ENCODE peak calls at places on chromosomes 13 and 19, in four cellular contexts. W, M, Y and J are unnamed samples.

GRCh38 chr13:112572408-112572807 is 15.5 kb downstream of the TUBGCP3 start:
- DNase-seq in W (no peak), M (no peak), Y (no peak), J (no peak)

GRCh38 chr13:95204231-95204765 is 97.0 kb downstream of the ABCC4 start:
- DNase-seq in W (no peak), M (no peak), Y (no peak), J (no peak)

GRCh38 chr19:44848036-44848804 is 2.1 kb downstream of the NECTIN2 start:
- DNase-seq in W (no peak), M (peak; percentile 25), Y (peak; percentile 90), J (no peak)

GRCh38 chr19:6963937-6964336 is 57.3 kb downstream of the MBD3L2B start:
- DNase-seq in W (no peak), M (no peak), Y (peak; percentile 39), J (no peak)

GRCh38 chr13:45623516-45624090 is 8.1 kb upstream of the ERICH6B start:
- DNase-seq in W (no peak), M (no peak), Y (peak; percentile 57), J (no peak)

GRCh38 chr13:74301200-74302063 is 167.2 kb upstream of the KLF12 start:
- DNase-seq in W (no peak), M (no peak), Y (no peak), J (no peak)

GRCh38 chr13:73299787-73300186 is 241.0 kb downstream of the KLF5 start:
- DNase-seq in W (no peak), M (no peak), Y (no peak), J (no peak)

GRCh38 chr13:66926200-66926850 is 303.8 kb downstream of the PCDH9 start:
- DNase-seq in W (no peak), M (no peak), Y (no peak), J (no peak)

GRCh38 chr19:4278460-4278901 is 585 bp upstream of the SHD start:
- DNase-seq in W (no peak), M (no peak), Y (no peak), J (no peak)

GRCh38 chr19:16527971-16528521 is 14.2 kb downstream of the CHERP start:
- DNase-seq in W (no peak), M (no peak), Y (peak; percentile 42), J (no peak)

GRCh38 chr13:32645854-32646253 is 59.6 kb downstream of the PDS5B start:
- DNase-seq in W (no peak), M (no peak), Y (no peak), J (no peak)

GRCh38 chr19:4867534-4868285 is at the start of gene PLIN3:
- DNase-seq in W (peak; percentile 98), M (peak; percentile 98), Y (peak; percentile 93), J (peak; percentile 99)

GRCh38 chr13:75550159-75550567 is 572 bp downstream of the UCHL3 start:
- DNase-seq in W (no peak), M (peak; percentile 62), Y (peak; percentile 68), J (no peak)

GRCh38 chr19:8457802-8458201 is 13.0 kb downstream of the HNRNPM start:
- DNase-seq in W (no peak), M (no peak), Y (no peak), J (no peak)

GRCh38 chr19:8457209-8457608 is 12.4 kb downstream of the HNRNPM start:
- DNase-seq in W (no peak), M (no peak), Y (no peak), J (no peak)

GRCh38 chr19:8455018-8455417 is 10.2 kb downstream of the HNRNPM start:
- DNase-seq in W (no peak), M (no peak), Y (no peak), J (no peak)

GRCh38 chr19:8454218-8454617 is 9.4 kb downstream of the HNRNPM start:
- DNase-seq in W (no peak), M (no peak), Y (no peak), J (no peak)

DNA sequence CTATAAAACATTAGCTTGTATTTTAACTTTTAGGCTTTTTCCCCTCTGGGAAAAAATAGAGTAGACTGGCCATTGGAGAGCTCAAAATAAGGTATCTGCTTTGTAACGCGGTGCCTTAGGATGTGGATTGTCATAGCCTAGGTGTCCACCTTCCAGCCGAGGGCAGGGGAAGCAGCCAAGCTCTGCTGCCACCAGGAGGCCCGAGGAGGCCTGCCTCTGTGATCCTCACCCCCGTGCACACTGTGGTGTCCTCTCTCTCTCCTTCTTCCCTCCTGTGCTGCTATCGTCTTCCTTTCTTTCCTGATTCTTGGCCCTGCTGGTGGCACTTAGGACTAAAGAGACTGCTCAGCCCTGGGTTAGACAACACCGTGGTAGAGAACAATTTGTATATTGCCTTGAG is 11.3 kb downstream of the HNRNPM start:
- DNase-seq in W (no peak), M (no peak), Y (no peak), J (no peak)
- H3K4me1 ChIP-seq in W (peaks cover 100% of the 10 kb centered on the region), M (peaks cover 7% of the 10 kb centered on the region), Y (peaks cover 37% of the 10 kb centered on the region), J (peaks cover 100% of the 10 kb centered on the region)

GRCh38 chr13:51222510-51223283 is 499 bp downstream of the FAM124A start:
- DNase-seq in W (no peak), M (no peak), Y (peak; percentile 52), J (no peak)
- TF ChIP-seq CTCF in W (no peak), M (no peak), Y (peak; percentile 27), J (no peak)

GRCh38 chr19:50974702-50975555 is 5.5 kb upstream of the KLK6 start:
- DNase-seq in W (no peak), M (no peak), Y (no peak), J (no peak)
- H3K27ac ChIP-seq in W (no peak overlapping the region), M (no peak overlapping the region), Y (no peak overlapping the region), J (no peak overlapping the region)

GRCh38 chr19:13999085-13999484 is 7.0 kb downstream of the RFX1 start:
- DNase-seq in W (no peak), M (no peak), Y (no peak), J (no peak)

GRCh38 chr19:13998426-13998825 is 7.7 kb downstream of the RFX1 start:
- DNase-seq in W (no peak), M (no peak), Y (no peak), J (no peak)

GRCh38 chr19:14002571-14003278 is 3.4 kb downstream of the RFX1 start:
- DNase-seq in W (peak; percentile 9), M (no peak), Y (no peak), J (no peak)

GRCh38 chr19:14003279-14004051 is 2.7 kb downstream of the RFX1 start:
- DNase-seq in W (peak; percentile 16), M (no peak), Y (no peak), J (no peak)

DNA sequence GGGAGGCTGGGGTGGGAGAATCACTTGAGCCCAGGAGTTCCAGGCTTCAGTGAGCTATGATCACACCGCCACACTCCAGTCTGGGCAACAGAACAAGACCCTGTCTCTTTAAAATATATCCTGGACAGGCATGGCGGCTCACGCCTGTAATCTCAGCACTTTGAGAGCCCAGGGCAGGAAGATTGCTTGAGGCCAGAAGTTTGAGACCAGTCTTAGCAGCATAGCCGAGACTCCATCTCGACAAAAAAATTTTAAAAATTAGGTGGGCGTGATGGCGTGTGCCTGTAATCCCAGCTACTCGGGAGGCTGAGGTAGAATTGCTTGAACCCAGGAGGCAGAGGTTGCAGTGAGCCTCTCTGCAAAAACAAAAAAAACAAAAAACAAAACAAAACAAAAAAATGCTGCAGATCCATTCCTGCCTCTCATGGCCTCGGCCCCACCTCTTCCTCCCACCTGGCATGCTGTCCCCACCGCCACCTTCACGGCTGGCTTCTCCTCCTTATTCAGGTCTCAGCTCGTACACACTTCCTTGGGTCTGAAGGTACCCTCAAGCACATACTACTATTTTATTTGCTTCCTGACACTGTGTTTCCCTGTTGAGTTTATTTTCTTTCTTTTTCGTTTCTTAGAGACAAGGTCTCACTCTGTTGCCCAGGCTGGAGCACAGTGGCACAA is 5.3 kb downstream of the RFX1 start:
- DNase-seq in W (peak; percentile 9), M (no peak), Y (no peak), J (peak; percentile 1)
- H3K4me1 ChIP-seq in W (peaks cover 50% of the 10 kb centered on the region), M (peaks cover 8% of the 10 kb centered on the region), Y (peaks cover 7% of the 10 kb centered on the region), J (peaks cover 51% of the 10 kb centered on the region)

GRCh38 chr19:31315621-31316011 is 33.6 kb downstream of the TSHZ3 start:
- DNase-seq in W (no peak), M (no peak), Y (no peak), J (no peak)

GRCh38 chr19:31316201-31316951 is 32.9 kb downstream of the TSHZ3 start:
- DNase-seq in W (no peak), M (no peak), Y (peak; percentile 48), J (no peak)

GRCh38 chr19:31313291-31314030 is 35.8 kb downstream of the TSHZ3 start:
- DNase-seq in W (no peak), M (no peak), Y (no peak), J (no peak)

GRCh38 chr19:31314156-31314555 is 35.1 kb downstream of the TSHZ3 start:
- DNase-seq in W (no peak), M (no peak), Y (no peak), J (no peak)

DNA sequence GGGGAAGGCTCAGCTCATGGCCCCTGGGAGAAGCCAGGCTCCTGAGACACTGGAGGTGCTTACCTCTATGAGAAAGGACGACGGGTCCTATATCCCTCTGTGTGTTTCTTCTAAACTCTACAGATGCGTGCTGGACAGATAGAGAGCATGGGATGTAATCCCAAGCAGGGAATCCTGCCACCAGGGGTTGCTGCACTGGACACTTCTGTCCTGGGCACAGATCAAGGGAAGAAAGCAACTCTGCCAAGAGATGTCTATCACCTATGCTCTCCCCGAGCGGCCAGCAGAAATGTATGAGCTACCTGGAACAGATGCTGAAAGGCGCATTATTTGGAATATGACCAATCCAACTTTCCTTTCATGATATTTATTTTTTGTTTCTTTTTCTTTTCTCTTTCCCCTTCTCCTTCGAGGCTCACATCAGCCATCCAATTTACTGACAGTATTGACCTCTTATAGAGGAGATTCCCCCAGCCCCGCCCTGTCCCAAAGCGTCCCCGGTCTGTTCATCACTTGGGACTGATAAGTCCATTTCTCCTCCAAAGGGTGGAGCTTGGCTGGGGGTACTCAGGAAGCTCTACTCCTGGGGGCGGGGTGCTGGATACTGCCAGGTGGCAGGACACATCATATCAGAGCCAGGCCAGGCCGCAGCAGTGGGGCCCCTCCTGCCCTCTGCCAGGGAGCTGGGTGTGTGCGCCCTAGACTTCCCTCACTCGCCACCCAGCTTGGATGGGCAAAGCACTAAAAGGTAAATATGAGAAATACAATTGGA is 34.2 kb downstream of the TSHZ3 start:
- DNase-seq in W (no peak), M (no peak), Y (no peak), J (no peak)
- TF ChIP-seq CTCF in W (no peak), M (no peak), Y (no peak), J (no peak)

GRCh38 chr19:2554856-2555255 is 78.9 kb downstream of the GADD45B start:
- DNase-seq in W (peak; percentile 13), M (no peak), Y (peak; percentile 52), J (no peak)

GRCh38 chr19:2551864-2552185 is 75.9 kb downstream of the GADD45B start:
- DNase-seq in W (peak; percentile 5), M (no peak), Y (no peak), J (no peak)

GRCh38 chr19:2553510-2553909 is 77.6 kb downstream of the GADD45B start:
- DNase-seq in W (no peak), M (no peak), Y (no peak), J (no peak)

GRCh38 chr19:2551172-2551863 is 75.4 kb downstream of the GADD45B start:
- DNase-seq in W (no peak), M (no peak), Y (no peak), J (no peak)

DNA sequence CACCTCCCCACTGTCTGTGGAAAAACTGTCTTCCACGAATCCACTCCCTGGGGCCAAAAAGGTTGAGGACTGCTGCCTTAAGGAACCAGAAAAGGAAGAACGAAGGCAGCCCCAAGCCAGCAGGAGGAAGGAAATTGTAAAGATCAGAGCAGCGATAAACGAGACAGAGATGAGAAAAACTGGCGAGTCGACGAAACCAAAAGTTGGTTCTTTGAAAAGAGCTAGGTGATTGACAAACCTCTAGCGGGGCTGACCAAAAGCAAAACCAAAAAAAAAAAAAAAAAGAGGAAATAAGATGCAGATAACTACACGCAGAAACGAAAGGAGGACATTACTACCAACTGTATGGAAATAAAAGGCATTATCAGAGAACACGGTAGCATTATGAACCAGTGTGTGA is 76.9 kb downstream of the GADD45B start:
- DNase-seq in W (peak; percentile 15), M (no peak), Y (peak; percentile 91), J (no peak)
- H3K27ac ChIP-seq in W (peak overlapping the region; percentile 61), M (peak overlapping the region; percentile 40), Y (peak overlapping the region; percentile 72), J (no peak overlapping the region)

GRCh38 chr19:56115490-56115889 is 5.6 kb downstream of the ZNF787 start:
- DNase-seq in W (no peak), M (no peak), Y (no peak), J (no peak)
- H3K4me1 ChIP-seq in W (peaks cover 98% of the 10 kb centered on the region), M (peaks cover 45% of the 10 kb centered on the region), Y (peaks cover 31% of the 10 kb centered on the region), J (peaks cover 83% of the 10 kb centered on the region)